ENCODE peak calls at places on chromosomes 2 and 18, in five cellular contexts. U, V, L, C and K are unnamed samples.

GRCh38 chr18:32956591-32957310 is 183.9 kb upstream of the KLHL14 start:
- DNase-seq in V (peak; percentile 7), C (no peak), L (no peak), U (no peak), K (no peak)

GRCh38 chr18:11955299-11956029 is 25.8 kb upstream of the IMPA2 start:
- DNase-seq in C (peak; percentile 29), L (peak; percentile 79), V (no peak), U (no peak), K (peak; percentile 76)

GRCh38 chr2:85875613-85876012 is 13.2 kb downstream of the ST3GAL5 start:
- DNase-seq in U (no peak), V (no peak), L (no peak), C (no peak), K (no peak)

GRCh38 chr2:150528861-150529801 is 41.7 kb upstream of the RND3 start:
- DNase-seq in L (peak; percentile 70), U (peak; percentile 45), C (no peak), V (no peak), K (no peak)

GRCh38 chr2:193584522-193584938 is 1389.8 kb upstream of the TMEFF2 start:
- DNase-seq in U (no peak), V (peak; percentile 27), C (no peak), L (peak; percentile 40), K (peak; percentile 71)

GRCh38 chr2:239268082-239268481 is 132.7 kb downstream of the HDAC4 start:
- DNase-seq in C (no peak), L (peak; percentile 66), U (no peak), V (no peak), K (no peak)

GRCh38 chr2:1627628-1628371 is 116.5 kb downstream of the PXDN start:
- DNase-seq in C (no peak), L (no peak), V (no peak), U (no peak), K (no peak)

GRCh38 chr18:45686892-45687611 is 36.9 kb upstream of the SLC14A1 start:
- DNase-seq in U (no peak), V (no peak), L (no peak), C (peak; percentile 11), K (no peak)

GRCh38 chr2:31302940-31303563 is 69.1 kb downstream of the EHD3 start:
- DNase-seq in L (no peak), U (no peak), C (no peak), V (peak; percentile 71), K (no peak)

GRCh38 chr2:133918141-133918540 is 335.7 kb upstream of the MGAT5 start:
- DNase-seq in V (no peak), L (no peak), C (no peak), U (no peak), K (no peak)

GRCh38 chr18:36295880-36296301 is 1.6 kb upstream of the FHOD3 start:
- DNase-seq in U (no peak), L (no peak), C (no peak), V (no peak), K (no peak)

GRCh38 chr2:72778410-72778809 is 47.4 kb downstream of the EXOC6B start:
- DNase-seq in C (no peak), V (no peak), U (no peak), L (peak; percentile 82), K (peak; percentile 67)

GRCh38 chr2:42762823-42763804 is 821 bp downstream of the OXER1 start:
- DNase-seq in U (no peak), V (peak; percentile 30), L (no peak), C (no peak), K (no peak)

GRCh38 chr18:47797126-47797525 is 133.3 kb downstream of the SMAD2 start:
- DNase-seq in V (no peak), C (no peak), U (no peak), L (no peak), K (no peak)

GRCh38 chr18:69736731-69737130 is 210.9 kb downstream of the CD226 start:
- DNase-seq in C (no peak), V (no peak), U (no peak), L (no peak), K (no peak)

GRCh38 chr2:9846554-9846953 is 3.3 kb downstream of the TAF1B start:
- DNase-seq in C (no peak), U (no peak), V (no peak), L (no peak), K (no peak)

GRCh38 chr18:50154420-50154819 is 40.5 kb downstream of the MYO5B start:
- DNase-seq in C (no peak), V (no peak), L (no peak), U (no peak), K (peak; percentile 48)

GRCh38 chr18:50155406-50155805 is 39.5 kb downstream of the MYO5B start:
- DNase-seq in U (no peak), L (no peak), V (no peak), C (no peak), K (no peak)

GRCh38 chr18:50152900-50153299 is 42.0 kb downstream of the MYO5B start:
- DNase-seq in C (no peak), L (no peak), V (no peak), U (no peak), K (no peak)

DNA sequence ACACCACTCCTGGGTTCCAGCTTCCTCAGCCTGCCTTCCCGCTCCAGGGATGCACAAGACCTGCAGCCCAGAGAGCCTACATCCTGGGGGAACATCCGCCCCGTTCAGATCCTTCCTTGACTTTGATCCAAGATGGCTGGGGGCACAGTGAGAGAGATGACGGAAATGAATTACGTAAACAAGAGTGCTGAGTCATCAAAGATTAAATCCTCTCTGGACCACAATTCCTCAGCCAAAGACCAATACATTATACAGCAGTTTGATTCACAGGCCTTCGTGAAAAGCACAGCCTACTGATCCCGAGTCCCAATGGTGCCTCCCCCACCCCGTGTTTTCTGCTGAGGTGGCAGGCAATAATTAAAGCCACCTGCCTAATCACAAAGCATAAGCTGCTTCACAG is 43.1 kb downstream of the MYO5B start:
- DNase-seq in C (no peak), L (no peak), U (no peak), V (no peak), K (no peak)
- TF ChIP-seq RFX5 in C (no peak), L (no peak), U (no peak), V (no peak), K (no peak)

GRCh38 chr2:121124330-121124729 is 160.7 kb downstream of the TFCP2L1 start:
- DNase-seq in L (no peak), V (no peak), U (no peak), C (no peak), K (no peak)
- TF ChIP-seq REST in L (no peak), V (no peak), U (no peak), C (no peak), K (no peak)

DNA sequence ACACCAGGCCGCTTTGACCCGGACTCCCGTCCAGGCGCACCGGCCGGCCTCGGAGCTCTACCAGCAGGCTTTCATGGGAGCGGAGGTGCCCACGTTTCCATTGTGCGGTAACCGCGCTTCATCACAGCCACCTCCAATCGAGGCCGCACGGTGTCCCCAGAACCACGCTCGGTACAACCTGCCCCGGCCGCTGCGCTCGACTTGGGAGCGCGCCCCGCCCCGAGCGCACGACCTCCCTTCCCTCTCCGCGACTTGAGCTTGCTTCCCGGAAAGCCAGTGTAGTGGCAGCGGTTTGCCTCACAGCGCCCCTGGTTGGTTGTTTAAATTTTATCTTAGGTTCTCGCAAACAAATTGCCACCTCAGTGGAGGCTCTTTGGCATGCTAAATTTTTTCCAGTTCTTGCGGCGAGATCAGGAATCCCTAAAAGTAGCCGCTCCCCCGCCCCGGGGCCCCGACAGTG is 329 bp upstream of the CYP1B1 start:
- DNase-seq in L (peak; percentile 93), U (no peak), C (no peak), V (peak; percentile 95), K (no peak)
- H3K4me2 ChIP-seq in L (peak overlapping the region; percentile 92), U (peak overlapping the region; percentile 91), C (no peak overlapping the region), V (peak overlapping the region; percentile 97), K (peak overlapping the region; percentile 67)

GRCh38 chr2:223560704-223561435 is 41.3 kb downstream of the SCG2 start:
- DNase-seq in C (no peak), L (peak; percentile 47), U (no peak), V (no peak), K (no peak)

GRCh38 chr2:223562078-223562477 is 40.1 kb downstream of the SCG2 start:
- DNase-seq in U (no peak), V (no peak), L (no peak), C (no peak), K (no peak)

GRCh38 chr2:223563462-223563861 is 38.7 kb downstream of the SCG2 start:
- DNase-seq in C (peak; percentile 11), V (peak; percentile 14), L (peak; percentile 88), U (no peak), K (peak; percentile 69)

GRCh38 chr2:223570784-223571183 is 31.4 kb downstream of the SCG2 start:
- DNase-seq in U (no peak), V (no peak), L (no peak), C (no peak), K (no peak)

DNA sequence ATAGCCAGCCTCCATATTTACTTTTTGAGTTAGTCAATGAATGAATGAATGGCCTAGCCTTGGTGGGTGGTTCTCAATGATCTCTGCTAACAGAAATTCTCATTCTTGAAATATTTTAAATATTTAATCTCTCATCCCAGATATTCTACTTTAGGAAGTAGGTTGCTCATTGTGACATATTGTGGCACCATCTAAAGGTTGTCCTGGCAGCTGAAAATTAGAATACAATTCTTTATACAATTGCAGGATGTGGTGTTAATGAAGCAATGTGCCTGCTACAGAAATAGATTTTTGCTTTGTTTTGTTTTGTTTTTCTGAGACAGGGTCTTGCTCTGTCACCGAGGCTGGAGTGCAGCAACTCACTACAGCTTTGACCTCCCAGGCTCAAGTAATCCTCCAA is 35.8 kb downstream of the SCG2 start:
- DNase-seq in C (no peak), L (peak; percentile 39), U (no peak), V (no peak), K (no peak)
- TF ChIP-seq RFX5 in C (no peak), L (no peak), U (no peak), V (no peak), K (no peak)

GRCh38 chr2:73823916-73824523 is 4.7 kb upstream of the STAMBP start:
- DNase-seq in L (peak; percentile 91), V (peak; percentile 67), C (peak; percentile 58), U (peak; percentile 49), K (peak; percentile 68)
- TF ChIP-seq REST in L (no peak), V (no peak), C (no peak), U (no peak), K (no peak)

DNA sequence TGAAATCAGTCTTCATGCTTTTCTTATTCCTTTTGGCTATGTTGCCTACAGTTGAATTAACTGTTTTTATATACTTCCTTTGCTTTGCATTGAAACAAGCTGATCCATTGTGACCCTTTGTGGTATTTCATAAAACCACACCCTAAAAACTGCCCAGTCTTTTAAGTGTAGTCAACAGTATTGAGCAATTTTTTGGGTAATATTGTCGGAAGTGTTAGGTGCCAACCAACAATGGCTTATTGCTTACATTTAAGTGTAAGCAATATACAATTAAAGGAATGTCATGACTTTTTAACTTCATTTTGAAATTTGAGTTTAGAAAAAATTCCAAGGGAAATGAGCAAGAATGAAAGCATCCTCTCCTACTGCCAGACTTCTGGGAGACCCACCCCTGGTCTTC is 174.1 kb downstream of the NEDD4L start:
- DNase-seq in L (peak; percentile 42), V (no peak), U (no peak), C (no peak), K (no peak)
- H3K4me2 ChIP-seq in L (peak overlapping the region; percentile 49), V (no peak overlapping the region), U (no peak overlapping the region), C (no peak overlapping the region), K (no peak overlapping the region)